ENCODE peak calls at places on chromosomes 3 and 15, in six cellular contexts. F is adrenal gland, B is ovary, S is lung, T is IMR-90, J is lower lobe of right lung. V is an unnamed sample. For H3K36me3, the result is how much of the 10 kb centered on the place peaks cover.

GRCh38 chr3:46110701-46111493 is 83.6 kb upstream of the XCR1 start:
- DNase-seq in F (peak), T (peak), S (peak), J (no peak), B (no peak), V (no peak)

GRCh38 chr3:197456271-197457091 is 99.3 kb downstream of the BDH1 start:
- DNase-seq in B (peak), J (peak), T (peak), F (peak), S (peak), V (peak)

GRCh38 chr15:85457392-85457968 is 77.1 kb downstream of the AKAP13 start:
- DNase-seq in T (no peak), J (no peak), S (no peak), B (no peak), F (no peak), V (peak)

GRCh38 chr3:195807681-195808121 is 4.0 kb downstream of the MUC4 start:
- DNase-seq in J (no peak), T (no peak), F (no peak), S (no peak), B (no peak), V (no peak)

GRCh38 chr15:90306560-90306959 is 41.1 kb downstream of the NGRN start:
- DNase-seq in B (no peak), T (no peak), F (no peak), S (no peak), J (no peak), V (no peak)

GRCh38 chr3:127730171-127730570 is 57.4 kb downstream of the ABTB1 start:
- DNase-seq in B (no peak), S (no peak), J (no peak), T (no peak), F (no peak), V (no peak)

GRCh38 chr15:92772061-92772460 is 116.5 kb upstream of the FAM174B start:
- DNase-seq in F (no peak), J (no peak), S (no peak), T (no peak), B (no peak), V (no peak)

GRCh38 chr3:73056365-73057150 is 4.9 kb upstream of the EBLN2 start:
- DNase-seq in B (no peak), F (no peak), T (peak), J (no peak), S (no peak), V (no peak)

GRCh38 chr3:25856902-25857518 is 67.1 kb downstream of the OXSM start:
- DNase-seq in F (no peak), T (peak), J (no peak), B (no peak), S (no peak), V (no peak)

GRCh38 chr3:49124991-49125670 is 4.5 kb upstream of the USP19 start:
- DNase-seq in T (peak), B (no peak), J (no peak), F (no peak), S (no peak), V (no peak)

GRCh38 chr3:86056962-86057361 is 934.0 kb downstream of the VGLL3 start:
- DNase-seq in J (no peak), T (no peak), F (no peak), B (no peak), S (no peak), V (no peak)

GRCh38 chr15:86061581-86061980 is 18.1 kb upstream of the AGBL1 start:
- DNase-seq in B (no peak), S (no peak), F (no peak), J (no peak), T (no peak), V (no peak)

GRCh38 chr3:46282696-46283095 is 40.4 kb downstream of the CCR3 start:
- DNase-seq in J (no peak), B (no peak), S (no peak), F (no peak), T (no peak), V (no peak)

GRCh38 chr15:77187751-77188464 is 117.0 kb upstream of the TSPAN3 start:
- DNase-seq in J (no peak), T (peak), B (no peak), S (peak), F (peak), V (peak)

GRCh38 chr3:170565495-170565894 is 20.4 kb downstream of the SLC7A14 start:
- DNase-seq in B (no peak), J (no peak), T (no peak), S (no peak), F (no peak), V (no peak)

GRCh38 chr3:13111874-13112520 is 38.8 kb upstream of the IQSEC1 start:
- DNase-seq in S (peak), J (peak), T (no peak), B (no peak), F (peak), V (no peak)

GRCh38 chr3:45406812-45407211 is 18.4 kb downstream of the LARS2 start:
- DNase-seq in T (no peak), J (no peak), B (no peak), F (no peak), S (no peak), V (no peak)

GRCh38 chr3:182981038-182981380 is 671 bp upstream of the DCUN1D1 start:
- DNase-seq in J (no peak), T (no peak), F (no peak), S (no peak), B (peak), V (no peak)

GRCh38 chr3:157695586-157695985 is 192.4 kb upstream of the VEPH1 start:
- DNase-seq in S (no peak), F (no peak), T (no peak), J (no peak), B (no peak), V (no peak)

GRCh38 chr3:66397745-66398144 is 103.1 kb downstream of the LRIG1 start:
- DNase-seq in J (no peak), B (no peak), S (no peak), F (no peak), T (peak), V (no peak)

GRCh38 chr3:46863261-46863782 is at the start of gene MYL3:
- DNase-seq in J (peak), S (no peak), F (peak), T (no peak), B (peak), V (no peak)

GRCh38 chr3:187794731-187795130 is 49.5 kb upstream of the BCL6 start:
- DNase-seq in S (no peak), F (no peak), T (no peak), B (no peak), J (no peak), V (no peak)
- TF ChIP-seq CTCF in S (no peak), F (no peak), T (no peak), B (no peak), J (no peak), V (no peak)

GRCh38 chr15:101039461-101039860 is 120.3 kb downstream of the LRRK1 start:
- DNase-seq in T (peak), J (no peak), S (no peak), B (no peak), F (no peak), V (no peak)
- H3K36me3 ChIP-seq in T (under half), J (under half), S (under half), B (under half), F (under half), V (under half)

GRCh38 chr15:63041982-63042878 is at the start of gene TPM1:
- DNase-seq in F (peak), S (peak), B (peak), T (peak), J (peak), V (peak)

GRCh38 chr15:63043391-63044076 is 987 bp downstream of the TPM1 start:
- DNase-seq in J (peak), B (peak), T (no peak), S (no peak), F (no peak), V (peak)

GRCh38 chr15:63044077-63044644 is 1.6 kb downstream of the TPM1 start:
- DNase-seq in B (no peak), T (no peak), J (no peak), S (no peak), F (no peak), V (no peak)

GRCh38 chr15:63041402-63041977 is 1.1 kb upstream of the TPM1 start:
- DNase-seq in T (no peak), B (no peak), F (no peak), S (no peak), J (no peak), V (no peak)

GRCh38 chr15:63042879-63043340 is 363 bp downstream of the TPM1 start:
- DNase-seq in J (no peak), F (no peak), B (no peak), T (no peak), S (no peak), V (peak)
- H3K4me3 ChIP-seq in J (peak), F (peak), B (peak), T (peak), S (peak), V (peak)

GRCh38 chr3:38130219-38130618 is 6.7 kb downstream of the ACAA1 start:
- DNase-seq in T (no peak), S (no peak), F (no peak), J (no peak), B (no peak), V (no peak)

GRCh38 chr3:38133557-38134405 is 3.1 kb downstream of the ACAA1 start:
- DNase-seq in B (no peak), T (no peak), F (no peak), S (peak), J (peak), V (no peak)

GRCh38 chr3:38133209-38133556 is 3.7 kb downstream of the ACAA1 start:
- DNase-seq in F (no peak), T (no peak), J (no peak), S (no peak), B (no peak), V (no peak)

GRCh38 chr3:38130631-38131065 is 6.3 kb downstream of the ACAA1 start:
- DNase-seq in T (no peak), S (no peak), J (no peak), B (no peak), F (no peak), V (no peak)

DNA sequence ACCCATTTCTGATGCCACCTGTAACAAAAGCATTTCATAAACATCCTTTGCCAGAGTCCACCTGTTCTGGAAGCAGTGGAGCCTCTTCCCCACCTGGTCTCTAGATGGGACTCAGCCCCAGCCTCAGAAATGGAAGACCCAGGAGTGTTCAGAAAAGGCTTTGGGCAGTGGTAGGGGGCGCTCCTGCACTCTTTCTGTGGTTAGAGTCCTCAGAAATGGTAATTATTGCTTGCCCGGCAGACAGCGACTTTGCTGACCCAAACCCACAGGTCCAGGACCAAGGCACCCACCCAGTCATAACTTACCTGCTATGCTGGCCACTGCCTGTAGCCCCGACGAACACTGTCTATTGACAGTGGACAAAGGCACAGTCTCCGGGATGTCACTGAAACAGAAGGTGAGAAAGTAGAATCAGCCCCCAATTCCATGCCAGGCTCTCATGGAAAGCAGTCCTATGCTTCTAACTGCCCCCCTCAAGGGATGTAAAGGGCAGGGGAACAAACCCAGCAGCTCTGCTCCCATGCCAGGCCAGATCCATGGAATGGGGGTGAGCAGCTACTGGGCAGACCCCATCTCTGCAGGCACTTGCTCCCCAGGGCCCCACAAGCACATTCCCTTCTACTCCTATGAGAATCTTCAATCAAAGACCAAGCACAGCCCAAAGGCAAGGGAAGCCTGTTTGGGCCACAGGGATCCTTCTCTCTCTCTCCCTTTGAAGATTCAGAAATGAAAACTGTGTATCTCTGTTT is 5.1 kb downstream of the ACAA1 start:
- DNase-seq in S (no peak), T (peak), F (no peak), J (peak), B (no peak), V (no peak)
- TF ChIP-seq CTCF in S (no peak), T (peak), F (no peak), J (peak), B (no peak), V (peak)

GRCh38 chr15:52054381-52054780 is 35.4 kb downstream of the MAPK6 start:
- DNase-seq in B (no peak), F (no peak), J (no peak), S (no peak), T (peak), V (no peak)
- H3K36me3 ChIP-seq in B (under half), F (under half), J (half or more), S (under half), T (under half), V (under half)

V was measured in GM06990.